ENCODE peak calls at places on chromosomes 7 and 10, in four cellular contexts. S is lower leg skin, Z is astrocyte of the cerebellum, C is AG10803. I is an unnamed sample.
A peak's percentile ranks its signal among the peaks of the same experiment; 100 is the strongest.

GRCh38 chr10:98446656-98447221 is at the start of gene HPS1:
- DNase-seq in S (peak; percentile 71), Z (no peak), C (peak; percentile 69), I (peak; percentile 68)

GRCh38 chr7:55127135-55127551 is 108.3 kb downstream of the EGFR start:
- DNase-seq in S (no peak), Z (no peak), C (peak; percentile 73), I (no peak)

GRCh38 chr10:122188706-122189105 is 82.4 kb upstream of the BTBD16 start:
- DNase-seq in S (no peak), Z (no peak), C (no peak), I (no peak)

GRCh38 chr7:37089972-37090371 is 358.7 kb downstream of the ELMO1 start:
- DNase-seq in S (peak; percentile 26), Z (no peak), C (peak; percentile 25), I (peak; percentile 5)

GRCh38 chr7:17205850-17206353 is 92.5 kb upstream of the AHR start:
- DNase-seq in S (no peak), Z (no peak), C (no peak), I (no peak)

GRCh38 chr10:76786673-76787072 is 850.9 kb downstream of the KCNMA1 start:
- DNase-seq in S (no peak), Z (no peak), C (peak; percentile 7), I (no peak)

GRCh38 chr7:9785211-9785610 is 1188.5 kb upstream of the PHF14 start:
- DNase-seq in S (no peak), Z (no peak), C (no peak), I (no peak)

GRCh38 chr7:22435720-22436119 is 64.3 kb downstream of the STEAP1B start:
- DNase-seq in S (no peak), Z (no peak), C (no peak), I (no peak)

GRCh38 chr10:29591416-29591968 is 43.3 kb downstream of the SVIL start:
- DNase-seq in S (no peak), Z (no peak), C (no peak), I (peak; percentile 34)

GRCh38 chr7:34075976-34076375 is 170.6 kb downstream of the BMPER start:
- DNase-seq in S (no peak), Z (no peak), C (peak; percentile 56), I (peak; percentile 82)

GRCh38 chr10:73932625-73933112 is 21.7 kb downstream of the PLAU start:
- DNase-seq in S (no peak), Z (no peak), C (no peak), I (no peak)

GRCh38 chr10:91653214-91653875 is 20.5 kb upstream of the PPP1R3C start:
- DNase-seq in S (no peak), Z (peak; percentile 56), C (peak; percentile 56), I (peak; percentile 90)

GRCh38 chr7:17230099-17230807 is 68.2 kb upstream of the AHR start:
- DNase-seq in S (no peak), Z (no peak), C (no peak), I (no peak)

DNA sequence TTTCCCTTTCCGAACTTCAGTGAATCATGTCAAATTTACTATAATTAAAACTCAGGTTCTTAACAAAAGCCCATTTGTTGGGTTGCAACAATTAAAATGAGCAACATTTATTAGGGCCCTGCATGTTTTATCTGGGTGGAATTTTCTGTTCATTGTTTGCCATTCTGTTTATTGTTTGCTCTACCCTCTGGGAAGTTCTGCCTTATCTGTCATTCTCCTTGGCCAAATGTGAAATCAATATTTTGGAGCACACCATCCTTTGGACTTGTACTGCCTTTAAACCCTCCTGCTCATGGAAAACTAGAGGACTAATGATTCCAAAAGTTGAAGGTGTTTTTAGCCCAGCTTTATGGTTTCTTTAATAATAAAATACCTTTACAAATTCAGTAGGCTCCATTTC is 134.5 kb upstream of the KCND2 start:
- DNase-seq in S (no peak), Z (no peak), C (no peak), I (no peak)
- TF ChIP-seq CTCF in S (no peak), Z (no peak), C (no peak), I (no peak)

DNA sequence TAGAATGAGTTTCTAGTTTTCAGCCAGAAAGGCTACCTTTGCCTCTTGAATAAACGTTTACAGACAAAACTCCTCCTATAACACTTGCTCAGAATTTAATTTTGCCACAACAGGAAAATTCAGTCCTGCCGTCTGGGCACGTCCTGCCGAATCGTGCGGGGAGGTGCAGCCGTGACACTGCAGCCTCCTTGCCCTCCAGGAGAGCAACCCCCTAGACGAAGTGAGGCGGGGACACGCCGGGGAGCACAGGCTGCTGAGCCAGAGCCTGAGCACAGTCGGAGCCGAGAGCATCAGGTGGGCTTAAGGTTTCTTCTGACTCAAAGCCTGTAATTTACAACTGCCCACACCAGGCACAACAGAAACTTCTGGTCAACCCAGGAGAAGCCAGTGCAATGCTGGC is 102.3 kb downstream of the DYNC2I1 start:
- DNase-seq in S (no peak), Z (no peak), C (no peak), I (no peak)
- H3K4me3 ChIP-seq in S (no peak overlapping the region), Z (no peak overlapping the region), C (no peak overlapping the region), I (no peak overlapping the region)

GRCh38 chr7:41886906-41887311 is 184.0 kb upstream of the INHBA start:
- DNase-seq in S (peak; percentile 53), Z (peak; percentile 69), C (peak; percentile 98), I (peak; percentile 98)
- TF ChIP-seq CTCF in S (no peak), Z (peak; percentile 55), C (peak; percentile 66), I (peak; percentile 69)

GRCh38 chr10:34814228-34815173 is 595 bp downstream of the PARD3 start:
- DNase-seq in S (no peak), Z (no peak), C (peak; percentile 30), I (peak; percentile 29)
- H3K4me3 ChIP-seq in S (peak overlapping the region; percentile 66), Z (peak overlapping the region; percentile 84), C (peak overlapping the region; percentile 66), I (peak overlapping the region; percentile 84)

GRCh38 chr7:44211126-44211675 is 10.4 kb downstream of the YKT6 start:
- DNase-seq in S (no peak), Z (no peak), C (no peak), I (no peak)
- TF ChIP-seq CTCF in S (no peak), Z (no peak), C (no peak), I (no peak)

GRCh38 chr10:13993169-13993568 is 337.6 kb downstream of the FRMD4A start:
- DNase-seq in S (no peak), Z (peak; percentile 88), C (peak; percentile 93), I (peak; percentile 95)

GRCh38 chr10:13991353-13991752 is 339.4 kb downstream of the FRMD4A start:
- DNase-seq in S (no peak), Z (no peak), C (no peak), I (no peak)

GRCh38 chr10:13990918-13991317 is 339.8 kb downstream of the FRMD4A start:
- DNase-seq in S (no peak), Z (peak; percentile 76), C (peak; percentile 87), I (peak; percentile 89)

GRCh38 chr10:13989616-13990015 is 341.1 kb downstream of the FRMD4A start:
- DNase-seq in S (no peak), Z (no peak), C (no peak), I (no peak)

GRCh38 chr10:13990392-13990805 is 340.3 kb downstream of the FRMD4A start:
- DNase-seq in S (no peak), Z (no peak), C (peak; percentile 49), I (peak; percentile 70)
- H3K4me3 ChIP-seq in S (no peak overlapping the region), Z (no peak overlapping the region), C (peak overlapping the region; percentile 24), I (peak overlapping the region; percentile 41)

DNA sequence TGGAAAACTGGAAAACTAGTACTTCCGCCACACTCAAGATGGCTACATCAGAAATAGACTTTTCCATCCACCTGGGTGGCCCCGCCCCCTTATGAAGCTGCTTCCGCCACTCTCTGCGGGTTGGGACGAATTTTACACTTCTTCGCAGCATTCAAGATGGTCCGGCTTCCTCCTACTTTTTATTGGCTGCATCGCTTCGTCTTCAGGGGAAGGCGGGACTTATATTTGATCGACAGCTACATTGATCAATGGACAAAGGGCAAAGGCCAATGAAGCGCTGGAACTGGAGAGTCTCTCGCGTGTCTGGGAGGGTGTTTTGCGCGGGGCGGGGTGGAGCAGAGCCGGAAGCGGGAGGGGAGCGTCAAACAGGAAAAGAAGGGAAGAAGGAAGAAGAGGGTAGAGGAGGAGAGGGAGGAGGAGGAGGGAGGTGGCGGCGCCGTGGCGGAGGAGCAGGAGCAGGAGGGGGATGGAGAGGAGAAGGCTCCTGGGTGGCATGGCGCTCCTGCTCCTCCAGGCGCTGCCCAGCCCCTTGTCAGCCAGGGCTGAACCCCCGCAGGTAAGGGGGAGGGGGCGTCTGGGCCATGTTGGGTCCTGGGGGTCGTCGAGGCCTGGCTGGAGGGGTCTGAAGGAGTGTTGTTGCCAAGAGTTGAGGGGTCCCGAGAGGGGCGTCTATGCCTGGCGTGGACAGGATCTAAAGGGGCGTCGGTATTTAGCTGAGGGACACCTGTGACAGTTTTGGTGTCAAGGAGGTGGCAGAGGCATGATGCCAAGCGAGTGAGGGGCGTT is at the start of gene WBP1L:
- DNase-seq in S (peak; percentile 99), Z (peak; percentile 99), C (peak; percentile 100), I (peak; percentile 100)
- TF ChIP-seq CTCF in S (no peak), Z (no peak), C (no peak), I (no peak)

DNA sequence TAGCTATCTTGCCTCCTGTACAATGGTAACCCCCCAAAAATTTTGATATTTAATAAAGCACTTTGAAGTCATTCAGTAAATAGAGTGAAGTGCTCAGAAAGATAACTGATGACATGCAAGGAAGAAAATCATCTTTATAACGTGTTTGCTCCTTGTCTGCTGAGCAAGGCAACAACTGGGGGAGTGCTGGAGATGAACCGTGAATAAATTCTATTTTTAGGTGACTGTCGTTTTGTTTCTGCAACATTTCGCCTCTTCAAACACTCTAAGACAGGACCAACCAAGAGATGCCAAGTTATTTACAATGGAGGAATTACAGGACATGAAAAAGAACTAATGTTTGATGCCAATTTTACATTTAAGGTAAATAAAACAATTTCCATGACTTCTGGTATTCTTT is 9.4 kb downstream of the AS3MT start:
- DNase-seq in S (no peak), Z (no peak), C (no peak), I (no peak)
- H3K4me3 ChIP-seq in S (no peak overlapping the region), Z (no peak overlapping the region), C (no peak overlapping the region), I (no peak overlapping the region)

DNA sequence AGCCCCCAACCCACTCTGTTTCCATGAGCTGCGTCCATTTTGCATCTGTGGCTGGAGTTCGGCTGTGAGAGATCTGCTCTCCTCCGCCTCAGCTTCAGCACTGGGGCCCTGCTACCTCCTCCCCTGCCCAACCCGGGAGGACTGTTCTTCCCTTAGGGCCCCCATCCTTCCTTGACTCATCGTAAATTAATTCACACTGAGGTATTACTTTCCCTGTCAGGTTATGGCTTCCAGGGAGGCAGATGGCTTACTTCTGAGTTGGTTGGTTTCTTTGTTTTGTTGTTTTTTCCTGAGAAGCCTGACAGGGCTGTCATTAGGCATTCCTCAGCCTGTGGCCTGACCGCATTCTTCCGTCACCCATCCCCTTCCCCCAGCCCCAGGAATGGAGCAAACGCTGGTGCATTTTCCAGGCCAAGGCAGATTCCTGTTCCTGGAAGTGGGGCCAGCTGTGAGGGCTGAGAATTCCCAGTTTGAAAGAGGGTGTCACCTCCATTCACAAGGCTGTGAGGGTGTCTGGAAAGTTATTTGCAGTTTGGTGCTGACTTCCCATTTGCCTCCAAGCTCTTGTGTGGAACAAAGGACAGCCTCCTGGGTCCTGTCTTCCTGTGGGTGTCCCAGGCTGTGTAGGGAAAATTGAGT is 11.6 kb downstream of the CPA5 start:
- DNase-seq in S (peak; percentile 43), Z (peak; percentile 95), C (peak; percentile 99), I (peak; percentile 96)
- TF ChIP-seq CTCF in S (no peak), Z (no peak), C (no peak), I (no peak)

I was measured in fibroblast of the aortic adventitia.